ENCODE peak calls at places on chromosomes 5 and 9, in nine cellular contexts. Q is K562, V is adrenal gland, F is esophagus squamous epithelium, J is stomach, G is spleen, H is breast epithelium, Z is endothelial cell of umbilical vein, O is heart left ventricle. W is an unnamed sample. For H3K36me3, the result is how much of the 10 kb centered on the place peaks cover.

GRCh38 chr9:138112090-138112748 is 234.6 kb downstream of the CACNA1B start:
- DNase-seq in Q (no peak), V (peak), F (no peak), J (peak), G (peak), H (no peak), Z (no peak), O (no peak), W (no peak)

GRCh38 chr5:148209151-148209550 is 6.3 kb downstream of the SPINK6 start:
- DNase-seq in Q (no peak), V (no peak), F (no peak), J (peak), G (no peak), H (no peak), Z (no peak), O (no peak), W (no peak)

GRCh38 chr5:73469878-73470277 is 21.3 kb upstream of the FOXD1 start:
- DNase-seq in Q (no peak), V (no peak), F (no peak), J (no peak), G (no peak), H (no peak), Z (no peak), O (no peak), W (no peak)

GRCh38 chr5:126917918-126918623 is 112.3 kb downstream of the MARCHF3 start:
- DNase-seq in Q (peak), V (no peak), F (no peak), J (no peak), G (no peak), H (no peak), Z (peak), O (no peak), W (no peak)

GRCh38 chr5:16897284-16897704 is 38.8 kb downstream of the MYO10 start:
- DNase-seq in Q (no peak), V (no peak), F (no peak), J (no peak), G (no peak), H (no peak), Z (no peak), O (no peak), W (no peak)

GRCh38 chr5:167049043-167049663 is 1242.3 kb upstream of the WWC1 start:
- DNase-seq in Q (peak), V (no peak), F (no peak), J (peak), G (no peak), H (no peak), Z (peak), O (no peak), W (no peak)

GRCh38 chr5:132269635-132270344 is 12.3 kb downstream of the PDLIM4 start:
- DNase-seq in Q (no peak), V (peak), F (no peak), J (no peak), G (peak), H (no peak), Z (no peak), O (no peak), W (no peak)

GRCh38 chr9:76866689-76867088 is 39.2 kb downstream of the PRUNE2 start:
- DNase-seq in Q (no peak), V (no peak), F (no peak), J (no peak), G (no peak), H (no peak), Z (no peak), O (no peak), W (peak)

GRCh38 chr9:108844856-108845255 is 10.9 kb downstream of the ACTL7B start:
- DNase-seq in Q (no peak), V (no peak), F (no peak), J (no peak), G (no peak), H (no peak), Z (no peak), O (no peak), W (no peak)

GRCh38 chr5:112886975-112887374 is 25.9 kb downstream of the SRP19 start:
- DNase-seq in Q (no peak), V (no peak), F (no peak), J (no peak), G (no peak), H (no peak), Z (no peak), O (no peak), W (no peak)

GRCh38 chr5:95379133-95379532 is 12.0 kb upstream of the FAM81B start:
- DNase-seq in Q (no peak), V (no peak), F (no peak), J (no peak), G (no peak), H (no peak), Z (no peak), O (no peak), W (no peak)

GRCh38 chr5:80067531-80067930 is 32.4 kb downstream of the THBS4 start:
- DNase-seq in Q (no peak), V (no peak), F (no peak), J (no peak), G (no peak), H (no peak), Z (no peak), O (no peak), W (no peak)

GRCh38 chr9:91416086-91416712 is 7.4 kb downstream of the NFIL3 start:
- DNase-seq in Q (no peak), V (no peak), F (no peak), J (no peak), G (no peak), H (no peak), Z (peak), O (no peak), W (no peak)

GRCh38 chr9:27485158-27485557 is 38.9 kb upstream of the IFNK start:
- DNase-seq in Q (no peak), V (no peak), F (no peak), J (no peak), G (no peak), H (no peak), Z (no peak), O (no peak), W (no peak)

GRCh38 chr9:88952086-88952615 is 39.1 kb upstream of the S1PR3 start:
- DNase-seq in Q (no peak), V (no peak), F (no peak), J (no peak), G (no peak), H (no peak), Z (no peak), O (no peak), W (no peak)

GRCh38 chr5:65774346-65774745 is 52.3 kb downstream of the NLN start:
- DNase-seq in Q (no peak), V (no peak), F (no peak), J (no peak), G (no peak), H (no peak), Z (no peak), O (no peak), W (no peak)

GRCh38 chr5:17129093-17129492 is 88.3 kb upstream of the BASP1 start:
- DNase-seq in Q (no peak), V (peak), F (no peak), J (no peak), G (no peak), H (no peak), Z (no peak), O (no peak), W (no peak)

GRCh38 chr5:24691073-24691472 is 46.3 kb upstream of the CDH10 start:
- DNase-seq in Q (no peak), V (no peak), F (no peak), J (no peak), G (no peak), H (no peak), Z (no peak), O (no peak), W (no peak)

GRCh38 chr9:89745601-89746376 is 141.0 kb downstream of the GADD45G start:
- DNase-seq in Q (no peak), V (no peak), F (no peak), J (no peak), G (no peak), H (no peak), Z (no peak), O (no peak), W (no peak)

GRCh38 chr5:139413963-139414362 is 10.1 kb upstream of the SPATA24 start:
- DNase-seq in Q (no peak), V (no peak), F (no peak), J (no peak), G (no peak), H (no peak), Z (no peak), O (no peak), W (no peak)

GRCh38 chr9:123338710-123339665 is 17.0 kb upstream of the CRB2 start:
- DNase-seq in Q (peak), V (no peak), F (no peak), J (peak), G (peak), H (no peak), Z (peak), O (peak), W (no peak)

GRCh38 chr5:151651997-151652645 is 34.6 kb downstream of the SPARC start:
- DNase-seq in Q (peak), V (peak), F (no peak), J (peak), G (peak), H (peak), Z (peak), O (peak), W (peak)

GRCh38 chr5:56148453-56148971 is 84.6 kb downstream of the ANKRD55 start:
- DNase-seq in Q (no peak), V (no peak), F (no peak), J (no peak), G (no peak), H (no peak), Z (no peak), O (no peak), W (no peak)

GRCh38 chr5:151345808-151346478 is 1.4 kb downstream of the SLC36A2 start:
- DNase-seq in Q (no peak), V (no peak), F (no peak), J (no peak), G (no peak), H (no peak), Z (no peak), O (no peak), W (no peak)

GRCh38 chr9:13278368-13279246 is 885 bp downstream of the MPDZ start:
- DNase-seq in Q (peak), V (peak), F (no peak), J (peak), G (peak), H (peak), Z (peak), O (peak), W (peak)

GRCh38 chr5:11239261-11239660 is 478.2 kb upstream of the DAP start:
- DNase-seq in Q (no peak), V (no peak), F (no peak), J (no peak), G (no peak), H (no peak), Z (no peak), O (no peak), W (no peak)

GRCh38 chr5:6712136-6712581 is 1.1 kb upstream of the TENT4A start:
- DNase-seq in Q (peak), V (peak), F (peak), J (peak), G (peak), H (peak), Z (peak), O (peak), W (peak)

GRCh38 chr9:16521868-16522381 is 348.5 kb downstream of the BNC2 start:
- DNase-seq in Q (no peak), V (peak), F (no peak), J (no peak), G (no peak), H (peak), Z (peak), O (peak), W (peak)

DNA sequence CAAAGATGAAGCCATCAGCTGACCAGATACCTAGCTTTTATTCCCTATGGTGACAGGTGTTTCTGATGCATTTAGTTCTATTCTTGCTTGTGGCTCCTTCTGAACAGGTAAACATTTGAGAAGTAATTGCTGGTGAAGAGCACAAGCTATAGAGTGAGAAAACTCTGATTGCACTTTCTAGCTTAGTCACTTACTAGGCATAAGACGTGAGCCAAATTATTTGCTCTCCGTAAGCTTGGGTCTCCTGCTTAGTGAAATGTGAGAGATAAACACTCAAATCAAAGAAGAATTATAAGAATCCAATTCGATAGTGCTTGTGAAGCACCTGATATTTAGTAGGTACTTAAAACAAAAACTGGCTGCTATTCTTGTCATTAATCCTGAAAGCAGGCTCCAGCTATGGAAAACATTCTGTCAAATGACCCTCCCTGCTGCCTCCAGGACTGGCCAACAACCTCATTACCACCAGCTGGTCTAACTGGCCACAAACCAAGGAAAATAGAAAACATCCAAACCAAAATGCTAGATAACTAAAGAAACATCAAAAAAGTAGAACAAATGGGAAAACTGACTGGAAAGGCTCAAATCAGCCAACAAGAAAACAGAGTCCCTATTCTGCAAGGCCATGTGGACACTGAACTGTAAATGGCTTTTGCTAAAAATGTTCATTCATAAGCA is 616.2 kb downstream of the DTWD2 start:
- DNase-seq in Q (no peak), V (no peak), F (no peak), J (no peak), G (no peak), H (no peak), Z (no peak), O (peak), W (no peak)
- TF ChIP-seq POLR2A in Q (no peak), V (no peak), F (no peak), J (no peak), G (no peak), H (no peak), Z (no peak), O (no peak), W (no peak)

GRCh38 chr5:97019435-97020117 is 83.7 kb downstream of the LNPEP start:
- DNase-seq in Q (no peak), V (no peak), F (no peak), J (no peak), G (no peak), H (no peak), Z (peak), O (no peak), W (no peak)
- H3K36me3 ChIP-seq in Q (half or more), V (under half), F (under half), J (half or more), G (half or more), H (under half), Z (under half), O (half or more), W (under half)

DNA sequence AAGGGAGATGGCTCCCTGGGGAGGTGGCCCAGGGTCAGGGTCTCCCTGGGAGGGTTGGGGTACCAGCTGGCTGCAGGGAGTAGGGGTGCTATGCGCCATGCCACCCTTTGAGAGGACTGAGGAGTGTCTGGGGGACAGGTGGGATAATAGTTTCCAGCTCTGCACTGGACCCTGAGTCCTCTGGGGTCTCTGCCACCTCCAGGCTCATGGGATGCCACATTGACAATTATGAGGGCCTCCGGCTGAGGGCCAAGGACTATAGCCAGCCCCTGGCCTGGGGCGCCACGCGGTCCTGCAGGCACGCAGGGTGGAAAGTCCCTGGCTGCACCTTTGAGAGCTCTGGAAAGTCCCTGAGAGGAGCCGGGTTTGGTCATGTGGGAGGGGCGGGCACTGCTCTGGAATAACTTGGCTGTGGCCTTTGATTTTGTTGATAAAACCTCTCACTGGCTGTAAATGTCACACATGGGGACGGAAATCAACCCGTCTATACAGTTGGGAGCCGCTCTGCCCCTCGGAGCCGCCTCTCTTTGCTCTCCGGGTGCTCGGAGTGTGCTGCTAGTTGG is 16.0 kb downstream of the TRAF2 start:
- DNase-seq in Q (no peak), V (peak), F (peak), J (peak), G (peak), H (peak), Z (peak), O (peak), W (peak)
- TF ChIP-seq POLR2A in Q (no peak), V (no peak), F (no peak), J (no peak), G (no peak), H (no peak), Z (no peak), O (no peak), W (no peak)

GRCh38 chr5:68287976-68288755 is 72.6 kb downstream of the PIK3R1 start:
- DNase-seq in Q (peak), V (peak), F (no peak), J (peak), G (peak), H (peak), Z (peak), O (peak), W (peak)

GRCh38 chr5:68288756-68289134 is 73.2 kb downstream of the PIK3R1 start:
- DNase-seq in Q (peak), V (no peak), F (no peak), J (no peak), G (no peak), H (no peak), Z (no peak), O (no peak), W (peak)

GRCh38 chr5:68287631-68287975 is 72.0 kb downstream of the PIK3R1 start:
- DNase-seq in Q (no peak), V (no peak), F (no peak), J (no peak), G (no peak), H (no peak), Z (no peak), O (no peak), W (no peak)

GRCh38 chr5:68290260-68290674 is 74.7 kb downstream of the PIK3R1 start:
- DNase-seq in Q (peak), V (no peak), F (no peak), J (peak), G (no peak), H (no peak), Z (no peak), O (peak), W (peak)

DNA sequence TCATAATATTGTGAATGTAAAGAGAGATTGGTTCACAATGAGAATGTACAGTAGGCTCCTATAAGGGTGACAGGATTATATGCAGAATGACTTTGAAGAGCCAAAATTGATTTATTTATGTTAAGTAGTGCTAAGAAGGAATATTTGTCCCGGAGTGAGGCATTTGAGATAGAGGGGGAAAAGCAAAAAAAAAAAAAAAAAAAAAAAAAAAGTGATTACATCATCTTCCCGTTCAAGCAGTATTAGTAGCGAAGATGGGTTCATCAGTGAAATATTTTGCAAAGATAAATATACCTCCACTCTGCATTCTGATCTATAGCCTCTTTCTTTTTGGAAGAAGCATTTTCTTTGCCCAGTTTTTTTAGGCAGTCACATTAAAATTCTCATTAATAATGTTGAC is 74.0 kb downstream of the PIK3R1 start:
- DNase-seq in Q (peak), V (no peak), F (no peak), J (no peak), G (no peak), H (no peak), Z (no peak), O (no peak), W (no peak)
- H3K36me3 ChIP-seq in Q (under half), V (under half), F (under half), J (under half), G (half or more), H (under half), Z (under half), O (under half), W (under half)

GRCh38 chr9:75085640-75086039 is 2.3 kb downstream of the NMRK1 start:
- DNase-seq in Q (no peak), V (peak), F (no peak), J (no peak), G (no peak), H (no peak), Z (no peak), O (no peak), W (no peak)

GRCh38 chr9:75087279-75087823 is 604 bp downstream of the NMRK1 start:
- DNase-seq in Q (no peak), V (no peak), F (no peak), J (peak), G (no peak), H (peak), Z (peak), O (no peak), W (peak)

GRCh38 chr9:75086443-75087278 is 1.3 kb downstream of the NMRK1 start:
- DNase-seq in Q (no peak), V (no peak), F (no peak), J (peak), G (peak), H (no peak), Z (peak), O (no peak), W (peak)

GRCh38 chr9:75084081-75084672 is 3.8 kb downstream of the NMRK1 start:
- DNase-seq in Q (no peak), V (no peak), F (no peak), J (no peak), G (no peak), H (no peak), Z (peak), O (no peak), W (no peak)

GRCh38 chr9:75083188-75083976 is 4.6 kb downstream of the NMRK1 start:
- DNase-seq in Q (peak), V (no peak), F (no peak), J (peak), G (no peak), H (peak), Z (no peak), O (no peak), W (no peak)
- TF ChIP-seq POLR2A in Q (no peak), V (no peak), F (peak), J (no peak), G (no peak), H (no peak), Z (no peak), O (no peak), W (no peak)

DNA sequence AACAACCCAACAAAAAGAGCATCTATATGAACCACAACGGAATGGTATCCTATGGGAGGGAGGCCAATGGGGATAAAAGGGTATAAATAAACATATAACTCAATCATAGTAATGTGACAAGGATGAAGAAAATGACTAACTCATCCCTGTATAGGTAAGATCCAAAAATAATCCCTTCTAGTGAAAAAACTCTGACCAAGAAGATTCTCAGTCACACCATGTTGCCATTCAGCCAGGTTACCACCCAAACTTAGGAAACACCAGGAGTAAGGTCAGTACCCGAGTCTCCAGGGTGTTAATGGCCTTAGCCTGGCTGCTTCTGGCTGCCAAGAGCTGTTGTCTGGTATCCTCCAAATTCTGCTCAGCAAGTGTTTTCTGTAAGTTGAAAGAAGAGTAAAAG is 32.8 kb downstream of the GOLGA1 start:
- DNase-seq in Q (no peak), V (no peak), F (no peak), J (no peak), G (no peak), H (no peak), Z (no peak), O (no peak), W (no peak)
- H3K36me3 ChIP-seq in Q (under half), V (under half), F (under half), J (half or more), G (half or more), H (under half), Z (under half), O (half or more), W (under half)

W was measured in uterus.